ENCODE peak calls at places on chromosome 20, in six cellular contexts. S is tibial nerve, B is stomach, F is ovary, K is transverse colon, T is suprapubic skin. G is an unnamed sample.

GRCh38 chr20:46739441-46740213 is 30.2 kb downstream of the SLC2A10 start:
- DNase-seq in S (no peak), B (peak; percentile 35), F (no peak), K (no peak), T (no peak), G (no peak)

GRCh38 chr20:54251093-54251492 is 43.2 kb downstream of the PFDN4 start:
- DNase-seq in S (no peak), B (no peak), F (no peak), K (no peak), T (no peak), G (no peak)

GRCh38 chr20:5410450-5410849 is 93.7 kb upstream of the PROKR2 start:
- DNase-seq in S (no peak), B (no peak), F (no peak), K (no peak), T (no peak), G (no peak)

GRCh38 chr20:44491635-44492395 is 16.1 kb downstream of the TTPAL start:
- DNase-seq in S (peak; percentile 51), B (no peak), F (no peak), K (peak; percentile 20), T (peak; percentile 84), G (peak; percentile 84)

GRCh38 chr20:44460795-44461141 is 14.9 kb upstream of the TTPAL start:
- DNase-seq in S (peak; percentile 62), B (no peak), F (no peak), K (no peak), T (no peak), G (no peak)

GRCh38 chr20:34262488-34263288 is 21.5 kb downstream of the ASIP start:
- DNase-seq in S (no peak), B (peak; percentile 29), F (peak; percentile 75), K (peak; percentile 10), T (no peak), G (peak; percentile 77)

GRCh38 chr20:7775072-7775471 is 165.2 kb downstream of the HAO1 start:
- DNase-seq in S (no peak), B (no peak), F (no peak), K (no peak), T (no peak), G (no peak)

GRCh38 chr20:46400253-46400652 is 6.2 kb downstream of the ELMO2 start:
- DNase-seq in S (peak; percentile 43), B (no peak), F (no peak), K (no peak), T (no peak), G (peak; percentile 72)

GRCh38 chr20:12152996-12153395 is 235.3 kb downstream of the BTBD3 start:
- DNase-seq in S (no peak), B (no peak), F (no peak), K (no peak), T (no peak), G (no peak)

GRCh38 chr20:50320910-50321796 is 130.5 kb downstream of the CEBPB start:
- DNase-seq in S (peak; percentile 82), B (peak; percentile 89), F (peak; percentile 96), K (peak; percentile 86), T (peak; percentile 95), G (peak; percentile 98)
- TF ChIP-seq POLR2A in S (no peak), B (no peak), F (peak; percentile 86), K (peak; percentile 37), T (no peak), G (peak; percentile 76)

DNA sequence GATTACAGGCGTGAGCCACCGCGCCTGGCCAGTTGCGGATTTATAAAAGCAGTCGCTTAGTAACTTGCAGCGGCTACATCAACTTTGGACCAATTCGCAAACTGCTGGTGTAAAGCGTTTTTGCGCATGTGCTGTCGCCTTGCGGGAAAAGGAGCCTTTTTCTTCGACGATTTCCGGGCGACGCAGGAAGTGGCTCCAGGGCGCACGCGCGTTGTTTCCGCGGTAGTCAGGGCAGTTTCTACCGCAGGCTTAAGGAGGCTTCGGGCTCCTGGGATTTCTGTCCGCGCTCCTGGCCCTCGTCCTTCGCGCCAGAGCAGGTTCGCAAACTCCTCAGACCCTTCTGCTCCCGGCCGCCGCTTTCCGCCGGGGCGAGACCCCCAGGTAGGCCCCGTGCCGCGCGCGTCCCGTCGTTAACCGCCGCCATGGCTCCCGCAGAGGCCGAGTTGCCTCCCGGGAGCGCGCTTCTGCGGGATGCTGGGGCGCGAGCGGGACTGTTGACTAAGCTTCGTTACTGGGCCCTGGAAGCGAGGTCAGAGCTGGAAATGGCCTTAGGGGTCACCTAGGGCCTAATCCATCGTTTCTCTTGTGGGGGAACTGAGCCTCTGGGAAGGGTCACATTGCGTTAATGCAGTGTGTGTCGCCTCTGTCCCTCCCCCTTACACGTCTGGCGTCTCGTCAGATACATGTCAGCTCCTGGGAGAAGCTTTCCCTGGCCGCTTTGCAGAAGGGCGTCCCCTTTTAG is at the start of gene RAE1:
- DNase-seq in S (peak; percentile 80), B (peak; percentile 94), F (peak; percentile 91), K (peak; percentile 94), T (peak; percentile 95), G (peak; percentile 95)
- TF ChIP-seq EP300 in S (peak; percentile 92), B (no peak), F (no peak), K (no peak), T (no peak), G (no peak)

DNA sequence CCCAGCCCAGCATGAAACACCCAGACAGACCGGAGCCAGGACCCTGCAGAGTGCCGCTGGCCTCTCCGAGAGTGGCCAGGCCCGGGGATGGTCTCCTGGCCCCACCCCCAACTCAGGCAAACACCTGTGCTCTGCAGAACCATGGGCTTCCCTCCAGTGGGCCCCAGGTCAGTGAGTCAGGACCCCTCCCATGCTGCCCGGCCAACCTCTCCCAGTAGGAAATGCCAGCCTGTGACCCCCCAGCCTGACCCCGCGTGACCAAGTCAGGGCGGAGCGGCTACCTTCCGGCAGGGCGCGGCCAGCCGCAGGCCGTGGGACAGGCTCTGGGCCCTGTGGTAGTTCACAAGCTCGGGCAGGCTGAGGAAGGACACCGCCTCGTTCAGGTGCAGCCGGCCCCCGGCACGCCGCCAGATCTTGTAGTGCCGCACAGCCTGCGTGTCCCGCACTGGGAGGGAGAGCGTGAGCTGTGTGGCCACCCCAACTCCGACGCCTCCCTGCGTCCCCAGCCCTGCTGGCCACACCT is 3.2 kb downstream of the PTK6 start:
- DNase-seq in S (no peak), B (peak; percentile 94), F (no peak), K (peak; percentile 89), T (no peak), G (no peak)
- TF ChIP-seq POLR2A in S (no peak), B (no peak), F (no peak), K (peak; percentile 82), T (no peak), G (no peak)

GRCh38 chr20:37986873-37987601 is 46.2 kb downstream of the TTI1 start:
- DNase-seq in S (peak; percentile 7), B (peak; percentile 90), F (no peak), K (peak; percentile 35), T (peak; percentile 74), G (no peak)
- TF ChIP-seq EP300 in S (no peak), B (no peak), F (no peak), K (no peak), T (no peak), G (no peak)

GRCh38 chr20:37347347-37347823 is 1.4 kb downstream of the SRC start:
- DNase-seq in S (no peak), B (no peak), F (no peak), K (no peak), T (no peak), G (peak; percentile 30)

GRCh38 chr20:37347891-37348642 is 2.1 kb downstream of the SRC start:
- DNase-seq in S (no peak), B (no peak), F (peak; percentile 35), K (no peak), T (peak; percentile 37), G (peak; percentile 60)

GRCh38 chr20:37346232-37346525 is 239 bp downstream of the SRC start:
- DNase-seq in S (no peak), B (no peak), F (no peak), K (no peak), T (peak; percentile 63), G (no peak)

GRCh38 chr20:37345339-37346231 is at the start of gene SRC:
- DNase-seq in S (peak; percentile 57), B (peak; percentile 89), F (peak; percentile 85), K (peak; percentile 91), T (peak; percentile 90), G (peak; percentile 95)

GRCh38 chr20:37346526-37347346 is 796 bp downstream of the SRC start:
- DNase-seq in S (no peak), B (no peak), F (peak; percentile 65), K (no peak), T (peak; percentile 71), G (peak; percentile 71)
- TF ChIP-seq POLR2A in S (no peak), B (no peak), F (no peak), K (no peak), T (no peak), G (no peak)

DNA sequence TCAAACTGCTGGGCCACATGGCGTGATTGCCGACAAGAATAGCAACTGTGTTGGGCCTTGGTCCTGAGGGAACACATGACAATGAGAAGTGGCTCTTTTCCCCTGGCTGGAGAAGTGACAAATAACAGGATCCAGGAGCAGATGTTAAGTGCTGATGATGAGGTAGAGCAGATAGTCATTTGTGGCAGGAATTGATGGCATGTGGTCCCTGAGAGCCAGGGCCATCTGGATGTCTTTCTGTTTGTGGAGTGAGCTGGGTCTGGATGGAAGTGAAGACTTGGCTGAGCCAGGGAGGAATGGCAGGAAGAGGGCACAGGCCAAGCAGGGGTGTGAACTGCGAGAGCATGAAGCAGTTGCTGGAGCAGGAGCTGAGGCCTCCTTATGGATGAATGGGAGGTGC is 67.8 kb downstream of the SCAND1 start:
- DNase-seq in S (no peak), B (no peak), F (no peak), K (no peak), T (no peak), G (no peak)
- TF ChIP-seq EP300 in S (no peak), B (no peak), F (no peak), K (no peak), T (no peak), G (no peak)

DNA sequence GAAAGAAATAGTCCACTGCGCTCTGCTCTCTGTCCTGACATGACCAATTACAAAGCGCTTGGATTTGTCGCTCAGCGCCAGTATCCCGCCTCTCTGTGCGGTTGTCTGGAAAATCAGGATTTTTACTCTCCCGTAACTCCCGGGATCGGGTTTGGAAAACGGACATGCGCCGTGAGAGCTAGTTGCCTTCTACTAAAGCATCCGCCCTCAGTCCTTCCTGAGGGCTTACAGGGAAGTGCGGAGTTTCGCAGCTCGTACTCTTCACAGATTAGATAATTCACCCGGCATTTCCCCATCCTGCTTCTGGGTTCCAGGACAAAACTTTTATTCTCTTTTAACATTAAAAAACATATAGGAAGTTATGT is 427 bp upstream of the MKKS start:
- DNase-seq in S (peak; percentile 90), B (peak; percentile 94), F (peak; percentile 92), K (peak; percentile 95), T (peak; percentile 95), G (peak; percentile 98)
- TF ChIP-seq POLR2A in S (peak; percentile 83), B (no peak), F (peak; percentile 91), K (peak; percentile 98), T (peak; percentile 82), G (peak; percentile 97)